ENCODE peak calls at places on chromosome 18, in eight cellular contexts. One of them, this sample, is unnamed.

GRCh38 chr18:74139888-74140287 is 7.7 kb downstream of the FBXO15 start:
- DNase-seq in GM12891: no peak
- DNase-seq in IMR-90: peak
- DNase-seq in body of pancreas: no peak
- DNase-seq in A549: no peak
- DNase-seq in sigmoid colon: no peak
- DNase-seq in stomach: no peak
- DNase-seq in adrenal gland: no peak
- DNase-seq in this sample: no peak

GRCh38 chr18:8366656-8367055 is 242.6 kb upstream of the RAB12 start:
- DNase-seq in GM12891: no peak
- DNase-seq in IMR-90: no peak
- DNase-seq in body of pancreas: peak
- DNase-seq in A549: no peak
- DNase-seq in sigmoid colon: no peak
- DNase-seq in stomach: no peak
- DNase-seq in adrenal gland: no peak
- DNase-seq in this sample: no peak

GRCh38 chr18:62768172-62768943 is 53.0 kb downstream of the PHLPP1 start:
- DNase-seq in GM12891: no peak
- DNase-seq in IMR-90: no peak
- DNase-seq in body of pancreas: no peak
- DNase-seq in A549: no peak
- DNase-seq in sigmoid colon: no peak
- DNase-seq in stomach: no peak
- DNase-seq in adrenal gland: no peak
- DNase-seq in this sample: no peak

GRCh38 chr18:77528877-77529276 is 279.2 kb downstream of the GALR1 start:
- DNase-seq in GM12891: no peak
- DNase-seq in IMR-90: no peak
- DNase-seq in body of pancreas: no peak
- DNase-seq in A549: no peak
- DNase-seq in sigmoid colon: no peak
- DNase-seq in stomach: no peak
- DNase-seq in adrenal gland: no peak
- DNase-seq in this sample: no peak

GRCh38 chr18:68803371-68803770 is 5.5 kb downstream of the CCDC102B start:
- DNase-seq in GM12891: no peak
- DNase-seq in IMR-90: peak
- DNase-seq in body of pancreas: peak
- DNase-seq in A549: no peak
- DNase-seq in sigmoid colon: peak
- DNase-seq in stomach: peak
- DNase-seq in adrenal gland: peak
- DNase-seq in this sample: no peak

GRCh38 chr18:600107-600506 is 3.3 kb downstream of the CLUL1 start:
- DNase-seq in GM12891: no peak
- DNase-seq in IMR-90: no peak
- DNase-seq in body of pancreas: no peak
- DNase-seq in A549: no peak
- DNase-seq in sigmoid colon: no peak
- DNase-seq in stomach: no peak
- DNase-seq in adrenal gland: no peak
- DNase-seq in this sample: no peak

GRCh38 chr18:28816155-28816554 is 639.2 kb upstream of the CDH2 start:
- DNase-seq in GM12891: no peak
- DNase-seq in IMR-90: peak
- DNase-seq in body of pancreas: no peak
- DNase-seq in A549: no peak
- DNase-seq in sigmoid colon: no peak
- DNase-seq in stomach: no peak
- DNase-seq in adrenal gland: no peak
- DNase-seq in this sample: no peak

GRCh38 chr18:78521136-78521535 is 458.5 kb upstream of the SALL3 start:
- DNase-seq in GM12891: no peak
- DNase-seq in IMR-90: no peak
- DNase-seq in body of pancreas: no peak
- DNase-seq in A549: no peak
- DNase-seq in sigmoid colon: no peak
- DNase-seq in stomach: no peak
- DNase-seq in adrenal gland: no peak
- DNase-seq in this sample: no peak

DNA sequence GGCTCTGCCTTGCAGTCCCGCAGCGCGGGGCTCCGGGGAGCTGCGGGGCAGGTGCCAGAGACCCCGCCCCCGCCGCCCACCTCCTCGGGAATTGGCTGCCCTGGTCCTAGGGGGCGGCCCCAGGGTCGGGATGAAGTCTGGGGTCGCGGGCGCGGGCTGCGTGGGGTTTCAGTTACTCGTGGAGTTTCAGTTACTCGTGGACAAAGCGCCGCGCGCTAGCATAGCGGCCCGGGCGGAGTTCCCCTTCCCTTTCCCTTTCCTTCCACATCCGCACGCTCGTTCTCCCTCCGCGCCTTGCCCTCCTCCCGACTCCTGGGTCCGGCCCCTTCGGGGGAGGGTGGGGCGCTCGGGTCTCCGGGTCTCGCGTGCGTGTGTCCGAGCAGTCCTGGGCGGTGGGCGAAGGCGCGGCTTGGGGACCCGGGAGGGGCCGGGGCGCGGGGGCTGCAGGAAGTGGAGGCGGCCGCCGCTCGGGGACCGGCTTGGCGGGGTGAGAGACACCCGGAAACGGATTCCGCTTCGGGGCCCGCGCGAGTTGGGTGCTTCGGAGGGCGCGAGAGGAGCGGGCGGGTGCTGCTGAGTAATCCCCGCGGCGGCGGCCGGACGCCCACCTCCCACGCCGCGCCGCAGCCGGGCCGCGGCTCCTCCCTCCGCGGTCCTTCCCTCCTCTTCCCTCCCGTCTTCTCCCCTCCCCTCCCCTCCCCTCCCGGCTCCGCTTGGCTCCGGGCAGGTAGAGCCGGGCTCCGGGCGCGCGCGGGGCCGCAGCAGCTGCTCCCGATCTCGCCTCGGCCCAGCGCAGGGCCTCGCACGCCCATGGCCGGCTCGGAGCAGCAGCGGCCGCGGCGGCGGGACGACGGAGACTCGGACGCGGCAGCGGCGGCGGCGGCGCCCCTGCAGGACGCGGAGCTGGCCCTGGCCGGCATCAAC is at the start of gene TTC39C:
- DNase-seq in GM12891: peak
- DNase-seq in IMR-90: peak
- DNase-seq in body of pancreas: peak
- DNase-seq in A549: peak
- DNase-seq in sigmoid colon: peak
- DNase-seq in stomach: peak
- DNase-seq in adrenal gland: peak
- DNase-seq in this sample: peak
- TF ChIP-seq POLR2A in GM12891: peak
- TF ChIP-seq POLR2A in IMR-90: peak
- TF ChIP-seq POLR2A in body of pancreas: peak
- TF ChIP-seq POLR2A in A549: peak
- TF ChIP-seq POLR2A in sigmoid colon: no peak
- TF ChIP-seq POLR2A in stomach: no peak
- TF ChIP-seq POLR2A in adrenal gland: no peak
- TF ChIP-seq POLR2A in this sample: peak

GRCh38 chr18:58195278-58195721 is 151.3 kb downstream of the NEDD4L start:
- DNase-seq in GM12891: peak
- DNase-seq in IMR-90: no peak
- DNase-seq in body of pancreas: peak
- DNase-seq in A549: no peak
- DNase-seq in sigmoid colon: peak
- DNase-seq in stomach: peak
- DNase-seq in adrenal gland: no peak
- DNase-seq in this sample: peak
- TF ChIP-seq POLR2A in GM12891: no peak
- TF ChIP-seq POLR2A in IMR-90: no peak
- TF ChIP-seq POLR2A in body of pancreas: no peak
- TF ChIP-seq POLR2A in A549: no peak
- TF ChIP-seq POLR2A in sigmoid colon: no peak
- TF ChIP-seq POLR2A in stomach: no peak
- TF ChIP-seq POLR2A in adrenal gland: no peak
- TF ChIP-seq POLR2A in this sample: no peak

GRCh38 chr18:58541789-58542425 is 87.0 kb downstream of the ALPK2 start:
- DNase-seq in GM12891: no peak
- DNase-seq in IMR-90: peak
- DNase-seq in body of pancreas: no peak
- DNase-seq in A549: peak
- DNase-seq in sigmoid colon: no peak
- DNase-seq in stomach: no peak
- DNase-seq in adrenal gland: no peak
- DNase-seq in this sample: peak
- TF ChIP-seq POLR2A in GM12891: no peak
- TF ChIP-seq POLR2A in IMR-90: no peak
- TF ChIP-seq POLR2A in body of pancreas: no peak
- TF ChIP-seq POLR2A in A549: no peak
- TF ChIP-seq POLR2A in sigmoid colon: no peak
- TF ChIP-seq POLR2A in stomach: no peak
- TF ChIP-seq POLR2A in adrenal gland: no peak
- TF ChIP-seq POLR2A in this sample: no peak

GRCh38 chr18:3624818-3625716 is 175.1 kb downstream of the TGIF1 start:
- DNase-seq in GM12891: no peak
- DNase-seq in IMR-90: peak
- DNase-seq in body of pancreas: peak
- DNase-seq in A549: peak
- DNase-seq in sigmoid colon: peak
- DNase-seq in stomach: peak
- DNase-seq in adrenal gland: no peak
- DNase-seq in this sample: peak

GRCh38 chr18:3625717-3626091 is 175.7 kb downstream of the TGIF1 start:
- DNase-seq in GM12891: no peak
- DNase-seq in IMR-90: peak
- DNase-seq in body of pancreas: no peak
- DNase-seq in A549: no peak
- DNase-seq in sigmoid colon: no peak
- DNase-seq in stomach: no peak
- DNase-seq in adrenal gland: no peak
- DNase-seq in this sample: no peak

GRCh38 chr18:3626927-3627240 is 176.9 kb downstream of the TGIF1 start:
- DNase-seq in GM12891: no peak
- DNase-seq in IMR-90: no peak
- DNase-seq in body of pancreas: no peak
- DNase-seq in A549: no peak
- DNase-seq in sigmoid colon: no peak
- DNase-seq in stomach: no peak
- DNase-seq in adrenal gland: no peak
- DNase-seq in this sample: no peak

GRCh38 chr18:3624546-3624817 is 174.5 kb downstream of the TGIF1 start:
- DNase-seq in GM12891: no peak
- DNase-seq in IMR-90: no peak
- DNase-seq in body of pancreas: no peak
- DNase-seq in A549: no peak
- DNase-seq in sigmoid colon: no peak
- DNase-seq in stomach: no peak
- DNase-seq in adrenal gland: no peak
- DNase-seq in this sample: no peak

GRCh38 chr18:3623769-3624545 is 174.0 kb downstream of the TGIF1 start:
- DNase-seq in GM12891: no peak
- DNase-seq in IMR-90: peak
- DNase-seq in body of pancreas: peak
- DNase-seq in A549: peak
- DNase-seq in sigmoid colon: peak
- DNase-seq in stomach: peak
- DNase-seq in adrenal gland: peak
- DNase-seq in this sample: peak
- TF ChIP-seq POLR2A in GM12891: no peak
- TF ChIP-seq POLR2A in IMR-90: peak
- TF ChIP-seq POLR2A in body of pancreas: no peak
- TF ChIP-seq POLR2A in A549: peak
- TF ChIP-seq POLR2A in sigmoid colon: peak
- TF ChIP-seq POLR2A in stomach: no peak
- TF ChIP-seq POLR2A in adrenal gland: peak
- TF ChIP-seq POLR2A in this sample: peak

DNA sequence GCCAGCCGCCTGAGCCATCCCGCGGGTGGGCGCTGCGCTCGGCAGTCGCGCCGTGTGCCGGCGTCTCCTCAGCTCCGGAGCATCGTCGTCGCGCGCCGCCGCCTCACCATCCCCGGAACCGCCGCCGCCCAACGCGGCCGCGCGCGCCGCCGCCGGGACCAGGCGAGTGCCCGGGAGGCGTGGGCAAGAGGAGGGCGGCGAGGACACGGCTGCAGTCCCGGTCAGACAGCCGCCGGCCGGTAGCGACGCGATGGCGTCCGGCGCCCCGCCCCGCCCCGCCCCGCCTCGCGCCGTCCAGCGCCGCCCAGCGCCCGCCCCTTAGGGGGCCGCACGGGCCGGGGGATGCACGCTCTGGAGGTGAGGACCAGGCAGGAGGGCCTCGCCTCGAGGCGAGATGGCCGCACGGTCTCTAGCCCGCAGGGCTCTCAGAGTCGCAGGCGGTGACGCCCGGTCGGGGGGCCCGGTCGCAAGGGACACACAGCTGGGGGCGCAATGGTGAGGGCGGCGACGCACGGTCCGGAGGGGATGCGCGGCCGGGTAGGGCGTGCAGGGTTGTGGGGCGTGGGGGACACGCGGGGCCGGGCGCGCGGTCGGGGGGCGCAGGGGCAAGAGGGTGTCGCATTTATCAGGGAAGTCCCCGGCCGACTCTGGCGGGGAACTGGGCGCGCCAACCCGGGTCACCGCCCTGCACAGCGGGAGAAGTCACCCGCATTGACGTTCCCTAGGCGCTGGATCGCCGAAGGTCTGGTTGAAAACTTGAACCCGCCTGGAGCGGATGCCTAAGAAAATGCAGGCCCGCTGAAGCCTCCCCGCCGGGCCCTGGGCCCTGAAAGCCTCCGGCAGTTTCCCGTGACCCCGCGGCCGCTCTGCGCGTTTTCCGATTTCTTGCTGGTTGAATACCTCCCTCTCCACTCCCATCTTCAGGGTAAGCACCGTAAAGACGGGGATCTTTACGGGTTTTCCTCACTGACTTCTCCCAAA is at the start of gene SPIRE1:
- DNase-seq in GM12891: peak
- DNase-seq in IMR-90: peak
- DNase-seq in body of pancreas: peak
- DNase-seq in A549: peak
- DNase-seq in sigmoid colon: peak
- DNase-seq in stomach: peak
- DNase-seq in adrenal gland: peak
- DNase-seq in this sample: peak
- TF ChIP-seq POLR2A in GM12891: no peak
- TF ChIP-seq POLR2A in IMR-90: no peak
- TF ChIP-seq POLR2A in body of pancreas: peak
- TF ChIP-seq POLR2A in A549: peak
- TF ChIP-seq POLR2A in sigmoid colon: no peak
- TF ChIP-seq POLR2A in stomach: no peak
- TF ChIP-seq POLR2A in adrenal gland: peak
- TF ChIP-seq POLR2A in this sample: peak

GRCh38 chr18:22169889-22170420 is 566 bp downstream of the GATA6 start:
- DNase-seq in GM12891: no peak
- DNase-seq in IMR-90: peak
- DNase-seq in body of pancreas: peak
- DNase-seq in A549: no peak
- DNase-seq in sigmoid colon: no peak
- DNase-seq in stomach: no peak
- DNase-seq in adrenal gland: peak
- DNase-seq in this sample: no peak
- TF ChIP-seq POLR2A in GM12891: no peak
- TF ChIP-seq POLR2A in IMR-90: no peak
- TF ChIP-seq POLR2A in body of pancreas: no peak
- TF ChIP-seq POLR2A in A549: no peak
- TF ChIP-seq POLR2A in sigmoid colon: no peak
- TF ChIP-seq POLR2A in stomach: no peak
- TF ChIP-seq POLR2A in adrenal gland: no peak
- TF ChIP-seq POLR2A in this sample: peak

This sample was measured in H54.